ENCODE peak calls at places on chromosomes 16 and 17, in four cellular contexts. One of them, this sample, is unnamed.

GRCh38 chr16:81646561-81646960 is 132.5 kb upstream of the PLCG2 start:
- DNase-seq in neuronal stem cell: no peak
- DNase-seq in IMR-90: peak
- DNase-seq in mesendoderm: no peak
- DNase-seq in this sample: peak

GRCh38 chr17:68290268-68290954 is 516 bp downstream of the SLC16A6 start:
- DNase-seq in mesendoderm: peak
- DNase-seq in IMR-90: no peak
- DNase-seq in neuronal stem cell: no peak
- DNase-seq in this sample: no peak

GRCh38 chr16:48408688-48409087 is 23.5 kb upstream of the SIAH1 start:
- DNase-seq in IMR-90: peak
- DNase-seq in neuronal stem cell: no peak
- DNase-seq in mesendoderm: no peak
- DNase-seq in this sample: no peak

GRCh38 chr17:57337390-57337789 is 81.1 kb downstream of the MSI2 start:
- DNase-seq in IMR-90: no peak
- DNase-seq in mesendoderm: no peak
- DNase-seq in neuronal stem cell: no peak
- DNase-seq in this sample: no peak

GRCh38 chr16:3467920-3468319 is 24.4 kb downstream of the NAA60 start:
- DNase-seq in IMR-90: peak
- DNase-seq in mesendoderm: peak
- DNase-seq in neuronal stem cell: no peak
- DNase-seq in this sample: no peak

GRCh38 chr16:54568897-54569807 is 282.6 kb upstream of the IRX3 start:
- DNase-seq in mesendoderm: no peak
- DNase-seq in IMR-90: no peak
- DNase-seq in neuronal stem cell: no peak
- DNase-seq in this sample: no peak

GRCh38 chr16:2180962-2181923 is 15.2 kb downstream of the CASKIN1 start:
- DNase-seq in IMR-90: no peak
- DNase-seq in mesendoderm: no peak
- DNase-seq in neuronal stem cell: no peak
- DNase-seq in this sample: no peak

GRCh38 chr16:49932943-49933342 is 77.0 kb upstream of the ZNF423 start:
- DNase-seq in mesendoderm: peak
- DNase-seq in IMR-90: peak
- DNase-seq in neuronal stem cell: no peak
- DNase-seq in this sample: peak

GRCh38 chr17:3888343-3889171 is 4.3 kb downstream of the CAMKK1 start:
- DNase-seq in neuronal stem cell: no peak
- DNase-seq in mesendoderm: peak
- DNase-seq in IMR-90: peak
- DNase-seq in this sample: peak

GRCh38 chr16:87550510-87550961 is 51.8 kb upstream of the JPH3 start:
- DNase-seq in mesendoderm: peak
- DNase-seq in neuronal stem cell: peak
- DNase-seq in IMR-90: no peak
- DNase-seq in this sample: peak

GRCh38 chr17:77951123-77951522 is 7.4 kb upstream of the TNRC6C start:
- DNase-seq in mesendoderm: no peak
- DNase-seq in IMR-90: no peak
- DNase-seq in neuronal stem cell: no peak
- DNase-seq in this sample: no peak

GRCh38 chr16:10114411-10114810 is 67.8 kb downstream of the GRIN2A start:
- DNase-seq in neuronal stem cell: no peak
- DNase-seq in mesendoderm: no peak
- DNase-seq in IMR-90: no peak
- DNase-seq in this sample: no peak

GRCh38 chr17:9473716-9474115 is 101.9 kb downstream of the STX8 start:
- DNase-seq in neuronal stem cell: no peak
- DNase-seq in IMR-90: peak
- DNase-seq in mesendoderm: no peak
- DNase-seq in this sample: peak

GRCh38 chr17:1050246-1050995 is 53.5 kb downstream of the TIMM22 start:
- DNase-seq in neuronal stem cell: no peak
- DNase-seq in IMR-90: no peak
- DNase-seq in mesendoderm: no peak
- DNase-seq in this sample: no peak

GRCh38 chr16:73714976-73715375 is 581.6 kb upstream of the PSMD7 start:
- DNase-seq in neuronal stem cell: no peak
- DNase-seq in mesendoderm: no peak
- DNase-seq in IMR-90: no peak
- DNase-seq in this sample: no peak

GRCh38 chr16:85316321-85316919 is 204.1 kb upstream of the CIBAR2 start:
- DNase-seq in neuronal stem cell: peak
- DNase-seq in mesendoderm: peak
- DNase-seq in IMR-90: peak
- DNase-seq in this sample: peak

GRCh38 chr17:2195729-2196128 is 107.9 kb downstream of the SMG6 start:
- DNase-seq in mesendoderm: no peak
- DNase-seq in IMR-90: no peak
- DNase-seq in neuronal stem cell: no peak
- DNase-seq in this sample: peak

GRCh38 chr17:229130-229944 is 47.9 kb upstream of the DOC2B start:
- DNase-seq in IMR-90: peak
- DNase-seq in neuronal stem cell: no peak
- DNase-seq in mesendoderm: no peak
- DNase-seq in this sample: no peak

GRCh38 chr17:6775871-6776405 is at the start of gene FBXO39:
- DNase-seq in IMR-90: no peak
- DNase-seq in neuronal stem cell: peak
- DNase-seq in mesendoderm: no peak
- DNase-seq in this sample: no peak

GRCh38 chr17:2672026-2672425 is 39.5 kb downstream of the CLUH start:
- DNase-seq in neuronal stem cell: no peak
- DNase-seq in IMR-90: no peak
- DNase-seq in mesendoderm: no peak
- DNase-seq in this sample: no peak

GRCh38 chr17:43755389-43755875 is 3.2 kb downstream of the SOST start:
- DNase-seq in IMR-90: peak
- DNase-seq in neuronal stem cell: peak
- DNase-seq in mesendoderm: peak
- DNase-seq in this sample: no peak

GRCh38 chr17:3956983-3957382 is 7.3 kb downstream of the ATP2A3 start:
- DNase-seq in IMR-90: no peak
- DNase-seq in mesendoderm: no peak
- DNase-seq in neuronal stem cell: no peak
- DNase-seq in this sample: no peak

GRCh38 chr16:67269766-67270165 is 9.6 kb upstream of the PLEKHG4 start:
- DNase-seq in IMR-90: no peak
- DNase-seq in mesendoderm: peak
- DNase-seq in neuronal stem cell: no peak
- DNase-seq in this sample: peak

GRCh38 chr17:39651908-39652634 is 13.1 kb upstream of the TCAP start:
- DNase-seq in neuronal stem cell: no peak
- DNase-seq in IMR-90: no peak
- DNase-seq in mesendoderm: no peak
- DNase-seq in this sample: no peak

GRCh38 chr17:42097691-42098661 is at the start of gene ZNF385C:
- DNase-seq in neuronal stem cell: no peak
- DNase-seq in mesendoderm: no peak
- DNase-seq in IMR-90: no peak
- DNase-seq in this sample: peak

GRCh38 chr16:16144416-16144815 is 78.9 kb downstream of the ABCC6 start:
- DNase-seq in IMR-90: no peak
- DNase-seq in mesendoderm: no peak
- DNase-seq in neuronal stem cell: no peak
- DNase-seq in this sample: no peak

GRCh38 chr17:45770632-45771472 is 13.3 kb upstream of the CRHR1 start:
- DNase-seq in mesendoderm: peak
- DNase-seq in IMR-90: no peak
- DNase-seq in neuronal stem cell: peak
- DNase-seq in this sample: no peak

GRCh38 chr17:12789075-12789975 is at the start of gene ARHGAP44:
- DNase-seq in IMR-90: peak
- DNase-seq in neuronal stem cell: peak
- DNase-seq in mesendoderm: peak
- DNase-seq in this sample: peak

GRCh38 chr16:3454093-3454492 is 10.6 kb downstream of the NAA60 start:
- DNase-seq in neuronal stem cell: no peak
- DNase-seq in IMR-90: peak
- DNase-seq in mesendoderm: peak
- DNase-seq in this sample: peak

GRCh38 chr16:22308824-22309520 is 11.8 kb downstream of the POLR3E start:
- DNase-seq in neuronal stem cell: no peak
- DNase-seq in mesendoderm: no peak
- DNase-seq in IMR-90: no peak
- DNase-seq in this sample: no peak

GRCh38 chr16:55257971-55258613 is 65.9 kb upstream of the IRX6 start:
- DNase-seq in mesendoderm: peak
- DNase-seq in IMR-90: peak
- DNase-seq in neuronal stem cell: peak
- DNase-seq in this sample: peak

GRCh38 chr17:13283606-13284005 is 265.8 kb upstream of the ELAC2 start:
- DNase-seq in mesendoderm: peak
- DNase-seq in IMR-90: no peak
- DNase-seq in neuronal stem cell: no peak
- DNase-seq in this sample: no peak

GRCh38 chr17:15092762-15093161 is 172.4 kb downstream of the PMP22 start:
- DNase-seq in mesendoderm: no peak
- DNase-seq in neuronal stem cell: no peak
- DNase-seq in IMR-90: peak
- DNase-seq in this sample: peak

GRCh38 chr17:8126306-8127066 is 2.6 kb upstream of the HES7 start:
- DNase-seq in mesendoderm: peak
- DNase-seq in neuronal stem cell: peak
- DNase-seq in IMR-90: peak
- DNase-seq in this sample: peak

GRCh38 chr16:1335211-1335971 is 1.9 kb downstream of the BAIAP3 start:
- DNase-seq in neuronal stem cell: no peak
- DNase-seq in mesendoderm: no peak
- DNase-seq in IMR-90: no peak
- DNase-seq in this sample: no peak

GRCh38 chr17:78600181-78600651 is 23.0 kb upstream of the DNAH17 start:
- DNase-seq in IMR-90: no peak
- DNase-seq in mesendoderm: no peak
- DNase-seq in neuronal stem cell: no peak
- DNase-seq in this sample: no peak

GRCh38 chr16:84281077-84281476 is 13.6 kb upstream of the WFDC1 start:
- DNase-seq in IMR-90: peak
- DNase-seq in neuronal stem cell: peak
- DNase-seq in mesendoderm: peak
- DNase-seq in this sample: no peak

GRCh38 chr16:59654455-59654854 is 920.3 kb upstream of the GOT2 start:
- DNase-seq in neuronal stem cell: no peak
- DNase-seq in IMR-90: no peak
- DNase-seq in mesendoderm: no peak
- DNase-seq in this sample: no peak

GRCh38 chr16:4216631-4217030 is 25.2 kb downstream of the SRL start:
- DNase-seq in mesendoderm: no peak
- DNase-seq in IMR-90: peak
- DNase-seq in neuronal stem cell: no peak
- DNase-seq in this sample: no peak

GRCh38 chr17:17712268-17712924 is 31.1 kb downstream of the RAI1 start:
- DNase-seq in IMR-90: peak
- DNase-seq in mesendoderm: no peak
- DNase-seq in neuronal stem cell: no peak
- DNase-seq in this sample: no peak
- H3K4ac ChIP-seq in IMR-90: peak
- H3K4ac ChIP-seq in mesendoderm: no peak
- H3K4ac ChIP-seq in neuronal stem cell: no peak
- H3K4ac ChIP-seq in this sample: no peak

DNA sequence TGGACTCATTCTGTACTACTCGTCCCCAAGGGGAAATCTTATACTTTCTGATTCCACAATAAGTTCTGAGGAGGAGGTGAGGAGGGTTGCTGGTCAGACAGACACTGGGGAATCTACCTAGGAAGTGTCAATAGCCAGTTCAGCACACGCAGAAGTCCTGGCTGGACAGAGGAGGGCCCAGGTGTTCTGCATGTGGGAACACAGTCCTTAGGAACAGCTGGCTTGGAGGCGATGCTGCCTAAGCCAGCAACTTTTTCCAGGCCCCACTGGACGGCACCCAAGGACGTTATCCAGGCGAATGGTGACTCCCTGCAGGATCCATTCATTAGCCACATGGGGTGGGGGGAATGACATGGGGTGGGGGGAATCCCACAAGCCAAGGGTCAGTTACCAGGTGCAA is 29.9 kb upstream of the WFIKKN2 start:
- DNase-seq in mesendoderm: no peak
- DNase-seq in neuronal stem cell: no peak
- DNase-seq in IMR-90: no peak
- DNase-seq in this sample: no peak
- H2BK5ac ChIP-seq in mesendoderm: no peak
- H2BK5ac ChIP-seq in neuronal stem cell: no peak
- H2BK5ac ChIP-seq in IMR-90: no peak
- H2BK5ac ChIP-seq in this sample: no peak

DNA sequence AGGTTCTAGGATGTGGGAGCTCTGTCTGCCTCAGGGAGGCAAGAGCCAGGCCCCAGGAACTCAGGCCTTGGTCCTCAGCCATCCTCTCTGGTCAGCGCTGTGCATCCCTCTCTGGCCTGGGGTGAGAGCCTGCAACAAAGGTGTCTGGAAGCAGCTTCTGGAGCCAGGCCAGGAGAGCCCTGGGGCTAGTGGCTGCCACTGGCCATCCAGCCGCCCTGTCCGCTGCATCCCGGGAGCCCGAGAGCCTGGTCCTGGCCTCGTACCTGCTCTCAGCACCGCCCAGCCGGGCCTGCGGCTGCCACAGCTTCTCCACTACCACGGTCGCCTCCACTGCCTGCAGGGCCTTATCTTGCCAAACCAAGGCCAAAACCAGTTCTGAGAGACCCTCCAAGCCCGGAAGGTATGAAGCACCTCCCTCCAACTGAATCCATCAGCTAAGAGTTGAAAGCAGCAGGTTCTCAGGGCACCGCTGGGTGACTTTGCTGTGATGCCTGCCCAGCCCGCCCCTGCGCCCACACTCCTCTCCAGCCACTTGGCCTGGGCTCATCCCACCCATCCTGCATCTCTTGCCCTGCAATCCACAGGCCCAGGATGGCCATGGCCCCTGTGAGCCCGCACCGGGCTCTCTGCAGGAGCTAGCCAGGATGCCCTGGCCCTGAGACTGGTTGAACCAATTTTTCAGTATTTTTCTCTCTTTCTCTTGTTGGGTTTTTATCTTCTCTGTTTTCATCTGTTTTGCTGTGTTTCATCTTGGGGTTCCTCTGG is 85.7 kb downstream of the AMFR start:
- DNase-seq in mesendoderm: no peak
- DNase-seq in neuronal stem cell: no peak
- DNase-seq in IMR-90: no peak
- DNase-seq in this sample: no peak
- H3K9ac ChIP-seq in mesendoderm: no peak
- H3K9ac ChIP-seq in neuronal stem cell: no peak
- H3K9ac ChIP-seq in IMR-90: no peak
- H3K9ac ChIP-seq in this sample: no peak

GRCh38 chr17:36601303-36602029 is at the start of gene MRM1:
- DNase-seq in IMR-90: peak
- DNase-seq in neuronal stem cell: peak
- DNase-seq in mesendoderm: peak
- DNase-seq in this sample: peak
- H3K4ac ChIP-seq in IMR-90: peak
- H3K4ac ChIP-seq in neuronal stem cell: no peak
- H3K4ac ChIP-seq in mesendoderm: peak
- H3K4ac ChIP-seq in this sample: peak

This sample was measured in trophoblast cell.